ENCODE peak calls at places on chromosomes 13 and 19, in six cellular contexts. T, J, B, W, H and D are unnamed samples.

GRCh38 chr13:76723551-76724232 is 162.5 kb downstream of the KCTD12 start:
- DNase-seq in T (peak; percentile 69), J (no peak), B (peak; percentile 82), W (peak; percentile 92), H (peak; percentile 40), D (peak; percentile 95)

GRCh38 chr13:95404141-95404882 is 103.1 kb upstream of the ABCC4 start:
- DNase-seq in T (peak; percentile 13), J (peak; percentile 89), B (peak; percentile 81), W (peak; percentile 72), H (peak; percentile 89), D (peak; percentile 83)

GRCh38 chr13:77535448-77535847 is at the start of gene SCEL:
- DNase-seq in T (no peak), J (no peak), B (no peak), W (no peak), H (no peak), D (no peak)

GRCh38 chr13:112647256-112647655 is 42.6 kb upstream of the ATP11A start:
- DNase-seq in T (no peak), J (no peak), B (no peak), W (no peak), H (no peak), D (no peak)

GRCh38 chr13:40060318-40061007 is 405.0 kb downstream of the COG6 start:
- DNase-seq in T (no peak), J (no peak), B (peak; percentile 99), W (peak; percentile 79), H (peak; percentile 50), D (peak; percentile 96)

GRCh38 chr13:71320452-71320851 is 546.6 kb downstream of the DACH1 start:
- DNase-seq in T (no peak), J (no peak), B (peak; percentile 4), W (peak; percentile 19), H (no peak), D (peak; percentile 0)

GRCh38 chr13:99307648-99308339 is 595 bp upstream of the GPR183 start:
- DNase-seq in T (no peak), J (no peak), B (peak; percentile 83), W (peak; percentile 88), H (no peak), D (peak; percentile 91)

GRCh38 chr19:18112989-18113478 is 15.5 kb downstream of the MAST3 start:
- DNase-seq in T (peak; percentile 66), J (peak; percentile 90), B (peak; percentile 77), W (peak; percentile 73), H (peak; percentile 92), D (peak; percentile 87)

GRCh38 chr19:43619262-43620060 is at the start of gene ZNF428:
- DNase-seq in T (peak; percentile 57), J (peak; percentile 80), B (peak; percentile 80), W (peak; percentile 84), H (peak; percentile 93), D (peak; percentile 97)

GRCh38 chr13:70173236-70173959 is 65.1 kb upstream of the KLHL1 start:
- DNase-seq in T (no peak), J (no peak), B (no peak), W (no peak), H (no peak), D (no peak)